ENCODE peak calls at places on chromosomes 4 and X, in four cellular contexts. G is fibroblast of lung, O is right lobe of liver, P is cardiac muscle cell. A is an unnamed sample.

GRCh38 chrX:44223150-44223549 is 120.3 kb downstream of the EFHC2 start:
- DNase-seq in O (no peak), G (peak; percentile 77), P (peak; percentile 40), A (peak; percentile 40)

GRCh38 chr4:74543983-74544382 is 99.0 kb downstream of the AREG start:
- DNase-seq in O (no peak), G (peak; percentile 83), P (peak; percentile 75), A (no peak)

GRCh38 chr4:73589261-73589847 is 30.9 kb downstream of the RASSF6 start:
- DNase-seq in O (no peak), G (peak; percentile 76), P (peak; percentile 86), A (no peak)

GRCh38 chrX:37883196-37883595 is 35.8 kb upstream of the DYNLT3 start:
- DNase-seq in P (no peak), O (no peak), G (no peak), A (no peak)

GRCh38 chr4:40728341-40728740 is 21.4 kb upstream of the NSUN7 start:
- DNase-seq in P (no peak), G (no peak), O (no peak), A (no peak)

GRCh38 chr4:41124916-41125548 is 89.3 kb downstream of the APBB2 start:
- DNase-seq in O (no peak), G (peak; percentile 82), P (no peak), A (no peak)

GRCh38 chrX:134374910-134375309 is 85.1 kb upstream of the HPRT1 start:
- DNase-seq in G (peak; percentile 56), P (peak; percentile 2), O (no peak), A (no peak)

GRCh38 chrX:44055638-44056037 is 82.4 kb upstream of the NDP start:
- DNase-seq in O (no peak), G (no peak), P (no peak), A (no peak)

GRCh38 chr4:169268951-169269781 is 1.6 kb downstream of the SH3RF1 start:
- DNase-seq in O (no peak), G (peak; percentile 92), P (peak; percentile 90), A (no peak)

GRCh38 chrX:131217878-131218486 is 71.1 kb downstream of the IGSF1 start:
- DNase-seq in P (no peak), O (no peak), G (no peak), A (no peak)
- TF ChIP-seq CTCF in P (no peak), O (peak; percentile 29), G (no peak), A (no peak)

DNA sequence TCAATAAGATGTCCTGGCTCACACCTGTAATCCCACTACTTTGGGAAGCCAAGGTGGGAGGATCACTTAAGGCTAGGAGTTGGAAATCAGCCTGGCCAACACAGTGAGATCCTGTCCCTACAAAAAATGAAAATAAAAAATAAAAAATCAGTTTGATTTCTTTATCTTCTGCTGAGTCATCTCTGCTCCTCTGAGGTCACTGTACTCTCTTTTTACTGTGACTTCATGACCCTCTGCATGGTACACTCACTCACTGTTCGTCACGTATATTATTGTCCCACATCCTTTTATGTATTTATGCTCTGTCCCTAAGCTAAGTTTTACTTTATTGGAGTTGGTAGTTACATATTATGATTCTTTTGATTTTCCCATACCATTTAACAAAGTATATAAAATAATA is 333.3 kb downstream of the PCDH7 start:
- DNase-seq in G (no peak), O (no peak), P (no peak), A (no peak)
- H3K4me1 ChIP-seq in G (no peaks in the 10 kb centered on the region), O (no peaks in the 10 kb centered on the region), P (peaks cover 20% of the 10 kb centered on the region), A (no peaks in the 10 kb centered on the region)

DNA sequence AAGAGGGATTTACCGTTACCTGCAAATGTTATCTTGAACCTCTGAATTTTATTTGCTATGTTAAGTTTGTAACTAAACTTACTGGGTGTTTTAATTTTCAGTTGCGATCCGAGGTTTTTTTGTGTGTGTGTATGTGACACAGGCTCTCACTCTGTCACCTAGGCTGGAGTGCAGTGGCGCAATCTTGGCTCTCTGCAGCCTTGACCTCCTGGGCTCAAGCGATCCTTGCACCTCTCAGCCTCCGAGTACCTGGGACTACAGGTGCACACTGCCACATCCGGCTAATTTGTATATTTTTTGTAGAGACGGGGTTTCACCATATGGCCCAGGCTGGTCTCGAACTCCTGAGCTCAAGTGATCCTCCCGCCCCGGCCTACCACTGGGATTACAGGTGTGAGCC is 18.5 kb downstream of the PDK3 start:
- DNase-seq in G (no peak), O (no peak), P (no peak), A (no peak)
- H3K27ac ChIP-seq in G (no peak overlapping the region), O (no peak overlapping the region), P (no peak overlapping the region), A (no peak overlapping the region)

DNA sequence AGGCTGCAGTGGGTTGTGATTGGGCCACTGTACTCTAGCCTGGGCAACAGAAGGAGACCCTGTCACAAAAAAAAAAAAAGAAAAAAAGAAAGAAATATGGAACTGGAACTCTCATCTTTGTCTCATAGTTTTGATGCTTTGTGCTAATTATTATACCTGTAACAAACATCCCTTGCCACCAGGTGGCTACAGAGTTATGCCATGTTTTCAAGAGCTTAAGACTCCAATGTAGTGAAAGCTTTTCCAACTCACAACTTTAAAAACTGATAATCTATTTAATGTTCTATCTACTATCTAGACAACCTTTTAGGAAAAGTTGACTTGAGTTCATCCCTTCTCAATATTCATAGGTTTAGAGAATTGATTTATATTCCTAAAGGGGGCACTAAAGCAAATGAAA is 42.4 kb downstream of the HTR2C start:
- DNase-seq in O (no peak), G (peak; percentile 4), P (peak; percentile 35), A (no peak)
- TF ChIP-seq CTCF in O (peak; percentile 44), G (peak; percentile 19), P (peak; percentile 37), A (no peak)

GRCh38 chrX:2708601-2709200 is 17.6 kb downstream of the CD99 start:
- DNase-seq in G (no peak), P (no peak), O (no peak), A (no peak)

GRCh38 chrX:2705036-2705435 is 13.9 kb downstream of the CD99 start:
- DNase-seq in G (peak; percentile 54), P (peak; percentile 50), O (no peak), A (no peak)

GRCh38 chrX:2705461-2705860 is 14.4 kb downstream of the CD99 start:
- DNase-seq in P (no peak), G (no peak), O (no peak), A (no peak)

GRCh38 chrX:2708016-2708415 is 16.9 kb downstream of the CD99 start:
- DNase-seq in O (no peak), P (no peak), G (no peak), A (no peak)

GRCh38 chrX:2707334-2707760 is 16.3 kb downstream of the CD99 start:
- DNase-seq in O (peak; percentile 35), G (peak; percentile 81), P (peak; percentile 67), A (no peak)
- H3K4me1 ChIP-seq in O (no peaks in the 10 kb centered on the region), G (peaks cover 39% of the 10 kb centered on the region), P (peaks cover 46% of the 10 kb centered on the region), A (peaks cover 27% of the 10 kb centered on the region)

A was measured in ovary.